ENCODE peak calls at places on chromosomes 4 and X, in five cellular contexts. I is stimulated activated naive B cell treated with anti-CD40 and anti-IgM and Interleukin-4, amounts not matched to agents 10 μg/mL and 1 μg/mL and 100 μg/mL, for 72 hours; S is stimulated activated CD8-positive, alpha-beta memory T cell treated with anti-CD3 and anti-CD28 coated beads, Interleukin-7, amount 100 ng/mL, for 1 hour; L is A549; V is CD4-positive, alpha-beta memory T cell. T is an unnamed sample.

GRCh38 chrX:129719931-129720520 is 18.8 kb upstream of the XPNPEP2 start:
- DNase-seq in S (no peak), V (no peak), L (no peak), I (no peak), T (no peak)

GRCh38 chrX:133668225-133668931 is 253.1 kb upstream of the GPC4 start:
- DNase-seq in I (no peak), L (no peak), S (no peak), V (no peak), T (no peak)

GRCh38 chr4:16865897-16866283 is 32.6 kb downstream of the LDB2 start:
- DNase-seq in V (no peak), I (no peak), L (no peak), S (no peak), T (no peak)

GRCh38 chr4:180757927-180758326 is 1485.3 kb upstream of the TENM3 start:
- DNase-seq in V (no peak), L (no peak), S (no peak), I (no peak), T (no peak)

GRCh38 chr4:163300445-163300844 is 32.0 kb downstream of the NPY1R start:
- DNase-seq in S (no peak), V (no peak), L (no peak), I (no peak), T (no peak)

GRCh38 chr4:153880983-153881382 is 92.1 kb upstream of the SFRP2 start:
- DNase-seq in V (no peak), L (no peak), I (no peak), S (no peak), T (no peak)

GRCh38 chrX:71215335-71215912 is 7.6 kb upstream of the GJB1 start:
- DNase-seq in S (no peak), I (no peak), V (no peak), L (no peak), T (no peak)

GRCh38 chrX:8084023-8084422 is 87.0 kb downstream of the VCX2 start:
- DNase-seq in I (no peak), V (no peak), L (no peak), S (no peak), T (no peak)

GRCh38 chrX:20947411-20947912 is 426.8 kb upstream of the CNKSR2 start:
- DNase-seq in I (no peak), L (no peak), V (no peak), S (no peak), T (no peak)

GRCh38 chr4:145732001-145732400 is 52.1 kb downstream of the C4orf51 start:
- DNase-seq in S (no peak), V (no peak), L (no peak), I (no peak), T (no peak)

GRCh38 chr4:108072300-108072699 is 82.6 kb downstream of the HADH start:
- DNase-seq in V (peak; percentile 58), I (no peak), L (no peak), S (peak; percentile 34), T (no peak)

T was measured in cortex of kidney.